ENCODE peak calls at places on chromosomes 12 and 14, in eight cellular contexts. K is ovary, Z is transverse colon, I is lower leg skin, W is prostate gland, H is Peyer's patch, B is A549, Y is body of pancreas. V is an unnamed sample.

GRCh38 chr12:3604750-3605638 is 114.0 kb downstream of the PRMT8 start:
- DNase-seq in W (peak), B (no peak), H (no peak), I (no peak), K (peak), Z (peak), Y (peak), V (peak)

GRCh38 chr14:66507181-66507721 is 696 bp upstream of the GPHN start:
- DNase-seq in I (no peak), W (no peak), Y (no peak), Z (no peak), H (no peak), B (no peak), K (no peak), V (no peak)

GRCh38 chr12:6996040-6996441 is 22.2 kb downstream of the LPCAT3 start:
- DNase-seq in H (peak), Y (no peak), I (no peak), B (no peak), Z (no peak), K (no peak), W (no peak), V (no peak)

GRCh38 chr12:29756741-29757390 is 26.9 kb downstream of the TMTC1 start:
- DNase-seq in W (no peak), B (no peak), Y (no peak), I (no peak), Z (no peak), H (no peak), K (no peak), V (no peak)

GRCh38 chr12:42474391-42474790 is 115.2 kb downstream of the PRICKLE1 start:
- DNase-seq in Z (no peak), H (no peak), B (peak), K (no peak), I (no peak), Y (no peak), W (no peak), V (no peak)

GRCh38 chr12:22066235-22066765 is 20.3 kb downstream of the CMAS start:
- DNase-seq in W (no peak), Y (no peak), B (no peak), I (no peak), Z (no peak), K (no peak), H (no peak), V (no peak)

GRCh38 chr12:21155517-21156351 is 24.7 kb downstream of the SLCO1B1 start:
- DNase-seq in H (no peak), B (no peak), W (no peak), I (no peak), Z (no peak), K (no peak), Y (no peak), V (no peak)

GRCh38 chr12:43912851-43913250 is 77.0 kb downstream of the TMEM117 start:
- DNase-seq in W (no peak), K (no peak), I (no peak), B (no peak), Y (no peak), H (no peak), Z (no peak), V (no peak)

GRCh38 chr12:78418919-78419318 is 445.7 kb upstream of the SYT1 start:
- DNase-seq in Z (no peak), H (no peak), W (no peak), B (no peak), I (no peak), Y (no peak), K (no peak), V (no peak)

GRCh38 chr12:29110506-29111442 is 38.3 kb upstream of the FAR2 start:
- DNase-seq in W (no peak), Y (no peak), I (no peak), K (no peak), B (no peak), H (no peak), Z (no peak), V (no peak)

GRCh38 chr12:47763481-47764344 is 5.0 kb upstream of the RAPGEF3 start:
- DNase-seq in Y (no peak), H (no peak), Z (no peak), B (no peak), W (no peak), I (no peak), K (no peak), V (no peak)

GRCh38 chr12:55696796-55697462 is 10.8 kb downstream of the ITGA7 start:
- DNase-seq in H (no peak), I (peak), Y (no peak), W (no peak), B (no peak), Z (no peak), K (peak), V (no peak)

GRCh38 chr14:99515301-99516155 is 34.3 kb downstream of the CCNK start:
- DNase-seq in I (peak), Z (no peak), B (no peak), Y (no peak), H (peak), W (no peak), K (peak), V (peak)

GRCh38 chr12:12890815-12891645 is at the start of gene GPRC5A:
- DNase-seq in I (peak), B (peak), Z (peak), Y (peak), H (peak), W (peak), K (peak), V (peak)

GRCh38 chr12:47938093-47938492 is 25.3 kb upstream of the TMEM106C start:
- DNase-seq in H (no peak), B (no peak), W (no peak), K (no peak), I (peak), Y (no peak), Z (no peak), V (no peak)

GRCh38 chr12:131362290-131363211 is 348.3 kb upstream of the SFSWAP start:
- DNase-seq in K (no peak), H (peak), Z (no peak), Y (no peak), W (no peak), I (peak), B (no peak), V (no peak)

GRCh38 chr12:110312581-110313360 is 31.7 kb downstream of the ATP2A2 start:
- DNase-seq in W (no peak), Z (no peak), B (peak), H (no peak), K (no peak), I (no peak), Y (no peak), V (no peak)

GRCh38 chr14:68782091-68782981 is 10.5 kb downstream of the ZFP36L1 start:
- DNase-seq in H (peak), Y (no peak), K (peak), B (no peak), W (no peak), Z (no peak), I (peak), V (no peak)

GRCh38 chr12:66514581-66514980 is 164.3 kb downstream of the GRIP1 start:
- DNase-seq in B (no peak), K (no peak), W (no peak), Y (no peak), I (no peak), Z (no peak), H (no peak), V (no peak)

GRCh38 chr14:53953828-53954550 is 2.6 kb downstream of the BMP4 start:
- DNase-seq in B (peak), H (peak), W (peak), I (peak), Y (peak), Z (peak), K (peak), V (peak)

GRCh38 chr14:77804592-77804991 is 4.7 kb downstream of the ADCK1 start:
- DNase-seq in Y (no peak), K (no peak), Z (peak), W (no peak), B (peak), H (peak), I (no peak), V (no peak)

GRCh38 chr14:37230551-37231194 is 32.9 kb downstream of the MIPOL1 start:
- DNase-seq in B (peak), W (peak), I (no peak), H (no peak), K (no peak), Y (peak), Z (no peak), V (no peak)

GRCh38 chr14:31926123-31926522 is 151.0 kb upstream of the ARHGAP5 start:
- DNase-seq in W (no peak), Z (no peak), H (no peak), I (no peak), Y (no peak), B (peak), K (no peak), V (no peak)

GRCh38 chr12:8665729-8666128 is 3.1 kb upstream of the MFAP5 start:
- DNase-seq in I (peak), W (peak), Z (no peak), B (no peak), K (no peak), H (no peak), Y (no peak), V (no peak)

GRCh38 chr14:28596336-28596735 is 170.3 kb upstream of the FOXG1 start:
- DNase-seq in Y (no peak), H (no peak), W (no peak), Z (no peak), B (peak), K (no peak), I (no peak), V (no peak)

GRCh38 chr12:56518570-56518969 is 3.0 kb upstream of the RBMS2 start:
- DNase-seq in Z (no peak), I (no peak), H (no peak), K (no peak), W (no peak), B (peak), Y (no peak), V (no peak)

GRCh38 chr12:1491983-1492697 is 102.2 kb downstream of the FBXL14 start:
- DNase-seq in H (no peak), I (peak), W (no peak), K (no peak), Z (no peak), Y (no peak), B (no peak), V (no peak)

GRCh38 chr12:89278862-89279261 is 73.4 kb downstream of the DUSP6 start:
- DNase-seq in K (no peak), B (no peak), Z (no peak), H (no peak), W (no peak), Y (no peak), I (no peak), V (no peak)

GRCh38 chr14:66003082-66003740 is 483.0 kb upstream of the CCDC196 start:
- DNase-seq in Y (no peak), Z (no peak), B (no peak), K (no peak), W (no peak), I (no peak), H (no peak), V (no peak)

GRCh38 chr12:10196210-10196609 is 16.5 kb upstream of the GABARAPL1 start:
- DNase-seq in H (no peak), Y (no peak), Z (no peak), I (no peak), W (no peak), K (no peak), B (no peak), V (no peak)

GRCh38 chr12:108551556-108551955 is 9.4 kb downstream of the SART3 start:
- DNase-seq in K (no peak), Y (no peak), I (no peak), H (no peak), B (no peak), W (no peak), Z (no peak), V (no peak)

GRCh38 chr12:48998497-48999353 is 450 bp downstream of the DDN start:
- DNase-seq in B (peak), W (no peak), H (peak), K (no peak), I (peak), Y (peak), Z (peak), V (peak)
- TF ChIP-seq POLR2A in B (no peak), W (no peak), H (no peak), K (no peak), I (no peak), Y (no peak), Z (no peak), V (no peak)

GRCh38 chr12:45577844-45578399 is 151.6 kb upstream of the ARID2 start:
- DNase-seq in K (no peak), H (no peak), Y (no peak), I (no peak), B (no peak), W (no peak), Z (no peak), V (no peak)

GRCh38 chr12:45582536-45582935 is 147.0 kb upstream of the ARID2 start:
- DNase-seq in W (no peak), Z (no peak), B (no peak), Y (no peak), K (no peak), H (no peak), I (no peak), V (no peak)

GRCh38 chr12:45580570-45580969 is 148.9 kb upstream of the ARID2 start:
- DNase-seq in Z (no peak), Y (no peak), K (no peak), I (no peak), B (no peak), H (no peak), W (no peak), V (no peak)

GRCh38 chr12:45583011-45583657 is 146.4 kb upstream of the ARID2 start:
- DNase-seq in Z (peak), I (no peak), K (no peak), Y (peak), H (peak), B (no peak), W (no peak), V (no peak)

DNA sequence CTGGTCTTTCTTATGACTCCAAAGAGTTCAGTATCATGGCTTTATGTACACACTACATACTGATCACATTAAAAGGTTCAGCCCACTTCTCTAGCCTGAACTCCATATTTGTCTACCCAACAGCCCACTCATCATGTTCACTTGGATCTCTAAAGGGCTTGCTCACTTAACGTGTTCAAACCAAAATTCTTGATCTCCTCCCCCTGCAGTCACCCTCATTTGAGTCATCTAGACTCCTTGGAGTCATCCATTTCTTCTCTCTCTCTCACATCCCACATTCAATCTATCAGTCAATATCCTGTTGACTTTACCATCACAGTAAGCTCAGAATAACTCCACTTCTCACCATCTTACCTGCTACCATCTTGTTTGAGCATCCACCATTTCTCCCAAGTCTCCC is 148.4 kb upstream of the ARID2 start:
- DNase-seq in H (no peak), K (no peak), Z (no peak), W (no peak), I (no peak), B (no peak), Y (no peak), V (no peak)
- TF ChIP-seq CTCF in H (no peak), K (no peak), Z (no peak), W (no peak), I (no peak), B (no peak), Y (no peak), V (no peak)

GRCh38 chr14:20820063-20820904 is 17.6 kb upstream of the RNASE1 start:
- DNase-seq in B (no peak), H (no peak), Y (no peak), K (no peak), W (no peak), Z (peak), I (no peak), V (no peak)
- TF ChIP-seq POLR2A in B (no peak), H (no peak), Y (no peak), K (no peak), W (no peak), Z (no peak), I (no peak), V (no peak)

GRCh38 chr12:23504043-23504442 is 445.4 kb downstream of the SOX5 start:
- DNase-seq in H (no peak), Z (no peak), K (no peak), I (no peak), W (no peak), Y (no peak), B (no peak), V (no peak)
- TF ChIP-seq CTCF in H (no peak), Z (no peak), K (no peak), I (no peak), W (no peak), Y (no peak), B (no peak), V (no peak)

GRCh38 chr12:123040106-123040505 is 59.6 kb downstream of the ARL6IP4 start:
- DNase-seq in K (no peak), W (no peak), H (no peak), Y (no peak), I (no peak), B (no peak), Z (no peak), V (no peak)
- TF ChIP-seq POLR2A in K (no peak), W (no peak), H (no peak), Y (no peak), I (no peak), B (no peak), Z (no peak), V (no peak)

GRCh38 chr12:104166465-104166864 is 28.5 kb upstream of the NFYB start:
- DNase-seq in K (no peak), B (no peak), I (no peak), Z (no peak), W (no peak), H (no peak), Y (no peak), V (peak)
- TF ChIP-seq CTCF in K (no peak), B (no peak), I (no peak), Z (no peak), W (no peak), H (no peak), Y (no peak), V (peak)

GRCh38 chr12:52063986-52064649 is 5.7 kb upstream of the ATG101 start:
- DNase-seq in H (no peak), B (peak), Z (peak), Y (peak), I (no peak), W (no peak), K (peak), V (peak)
- TF ChIP-seq POLR2A in H (no peak), B (no peak), Z (no peak), Y (peak), I (no peak), W (no peak), K (no peak), V (no peak)

GRCh38 chr14:104870368-104871144 is 5.5 kb downstream of the CEP170B start:
- DNase-seq in H (peak), I (no peak), K (peak), W (no peak), Z (peak), Y (peak), B (no peak), V (peak)
- TF ChIP-seq CTCF in H (no peak), I (no peak), K (no peak), W (no peak), Z (peak), Y (peak), B (peak), V (peak)

DNA sequence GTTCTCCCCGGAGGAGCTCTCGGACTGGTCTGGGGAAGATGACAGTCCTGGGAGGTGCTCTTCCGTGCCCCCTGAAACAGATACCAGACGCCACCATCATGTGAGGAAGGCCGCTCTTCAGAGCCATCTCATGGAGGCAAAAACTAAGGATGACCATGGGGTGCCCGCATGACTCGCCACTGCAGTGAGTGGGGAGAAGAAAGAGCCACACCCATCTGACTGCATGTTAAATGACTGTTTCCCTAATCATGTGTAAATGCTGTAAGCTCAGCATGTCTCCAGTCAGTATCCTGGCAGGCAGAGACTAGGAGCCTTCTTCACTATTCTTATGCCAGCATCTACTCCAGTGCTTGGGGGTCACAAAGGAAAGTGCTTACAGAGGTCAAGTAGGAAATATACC is 4.0 kb downstream of the STON2 start:
- DNase-seq in K (no peak), H (no peak), Z (no peak), B (no peak), W (no peak), I (no peak), Y (no peak), V (no peak)
- TF ChIP-seq POLR2A in K (no peak), H (no peak), Z (no peak), B (no peak), W (no peak), I (no peak), Y (no peak), V (no peak)

GRCh38 chr12:118120579-118121363 is 15.2 kb upstream of the PEBP1 start:
- DNase-seq in Z (peak), W (peak), K (peak), B (peak), H (peak), Y (peak), I (peak), V (peak)
- TF ChIP-seq CTCF in Z (peak), W (peak), K (peak), B (peak), H (no peak), Y (peak), I (no peak), V (peak)

V was measured in heart left ventricle.